ENCODE peak calls at places on chromosomes 12 and 14, in five cellular contexts. A, R, L, B and H are unnamed samples. For H3K4me1, the result is how much of the 10 kb centered on the place peaks cover.

GRCh38 chr14:59969319-59969718 is 49.4 kb downstream of the LRRC9 start:
- DNase-seq in A (no peak), R (no peak), L (peak), B (no peak), H (no peak)

GRCh38 chr14:78633747-78634146 is 463.6 kb downstream of the NRXN3 start:
- DNase-seq in A (no peak), R (no peak), L (no peak), B (no peak), H (no peak)

GRCh38 chr12:95393191-95393790 is 80.7 kb upstream of the METAP2 start:
- DNase-seq in A (no peak), R (no peak), L (no peak), B (no peak), H (no peak)

GRCh38 chr12:4148418-4149056 is 125.0 kb upstream of the CCND2 start:
- DNase-seq in A (peak), R (peak), L (no peak), B (no peak), H (peak)

GRCh38 chr12:68958337-68958736 is 25.4 kb upstream of the CPM start:
- DNase-seq in A (no peak), R (no peak), L (no peak), B (no peak), H (no peak)

GRCh38 chr12:22684526-22685118 is 59.7 kb downstream of the ETNK1 start:
- DNase-seq in A (no peak), R (no peak), L (peak), B (peak), H (no peak)

GRCh38 chr14:104267895-104268294 is 129.5 kb downstream of the KIF26A start:
- DNase-seq in A (peak), R (peak), L (no peak), B (peak), H (no peak)

GRCh38 chr12:67456281-67456918 is 187.2 kb downstream of the CAND1 start:
- DNase-seq in A (no peak), R (no peak), L (peak), B (peak), H (peak)

GRCh38 chr14:24094839-24095195 is 706 bp downstream of the PCK2 start:
- DNase-seq in A (peak), R (no peak), L (no peak), B (no peak), H (no peak)

GRCh38 chr12:76242813-76243540 is 105.2 kb downstream of the BBS10 start:
- DNase-seq in A (no peak), R (no peak), L (peak), B (peak), H (no peak)

GRCh38 chr12:57842342-57843294 is 3.9 kb downstream of the CTDSP2 start:
- DNase-seq in A (no peak), R (no peak), L (no peak), B (peak), H (no peak)

GRCh38 chr12:27969011-27969900 is 3.3 kb downstream of the PTHLH start:
- DNase-seq in A (no peak), R (no peak), L (peak), B (peak), H (peak)

GRCh38 chr12:100473716-100474150 is at the start of gene NR1H4:
- DNase-seq in A (peak), R (no peak), L (peak), B (peak), H (no peak)

GRCh38 chr12:89450922-89451321 is 73.7 kb downstream of the GALNT4 start:
- DNase-seq in A (no peak), R (no peak), L (peak), B (peak), H (no peak)

GRCh38 chr12:132414634-132415340 is 75.2 kb upstream of the FBRSL1 start:
- DNase-seq in A (peak), R (peak), L (peak), B (peak), H (peak)

GRCh38 chr12:106154781-106155273 is 16.1 kb upstream of the NUAK1 start:
- DNase-seq in A (no peak), R (no peak), L (no peak), B (no peak), H (no peak)

GRCh38 chr14:54493293-54493692 is 4.5 kb upstream of the GMFB start:
- DNase-seq in A (no peak), R (no peak), L (no peak), B (no peak), H (no peak)

DNA sequence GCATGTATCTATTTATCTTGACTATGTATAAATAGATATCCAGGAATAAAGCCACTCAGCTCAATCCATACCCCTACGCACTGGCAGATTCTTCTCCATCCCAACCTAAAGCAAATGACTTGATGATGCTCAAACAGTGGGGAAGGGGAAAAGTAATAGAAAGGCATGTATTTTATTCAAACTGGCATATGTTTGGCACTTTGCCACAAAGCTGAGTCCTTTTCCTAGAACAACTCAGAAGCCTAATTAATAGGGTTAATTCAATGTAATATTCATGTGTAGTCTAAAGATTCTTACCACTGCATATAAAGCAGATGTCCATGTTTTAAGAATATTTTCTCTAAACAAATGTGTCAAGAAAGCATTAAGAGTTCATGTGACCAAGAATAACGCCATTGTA is 233.8 kb downstream of the MED13L start:
- DNase-seq in A (no peak), R (no peak), L (no peak), B (no peak), H (no peak)
- H3K4me1 ChIP-seq in A (under half), R (under half), L (under half), B (under half), H (under half)

GRCh38 chr12:49823350-49823749 is 4.9 kb downstream of the NCKAP5L start:
- DNase-seq in A (no peak), R (no peak), L (no peak), B (no peak), H (no peak)

GRCh38 chr12:49823951-49824350 is 4.3 kb downstream of the NCKAP5L start:
- DNase-seq in A (no peak), R (no peak), L (no peak), B (no peak), H (no peak)

GRCh38 chr12:49824416-49824815 is 3.8 kb downstream of the NCKAP5L start:
- DNase-seq in A (no peak), R (no peak), L (no peak), B (no peak), H (no peak)

GRCh38 chr12:49819786-49820185 is 8.4 kb downstream of the NCKAP5L start:
- DNase-seq in A (no peak), R (no peak), L (no peak), B (peak), H (no peak)

DNA sequence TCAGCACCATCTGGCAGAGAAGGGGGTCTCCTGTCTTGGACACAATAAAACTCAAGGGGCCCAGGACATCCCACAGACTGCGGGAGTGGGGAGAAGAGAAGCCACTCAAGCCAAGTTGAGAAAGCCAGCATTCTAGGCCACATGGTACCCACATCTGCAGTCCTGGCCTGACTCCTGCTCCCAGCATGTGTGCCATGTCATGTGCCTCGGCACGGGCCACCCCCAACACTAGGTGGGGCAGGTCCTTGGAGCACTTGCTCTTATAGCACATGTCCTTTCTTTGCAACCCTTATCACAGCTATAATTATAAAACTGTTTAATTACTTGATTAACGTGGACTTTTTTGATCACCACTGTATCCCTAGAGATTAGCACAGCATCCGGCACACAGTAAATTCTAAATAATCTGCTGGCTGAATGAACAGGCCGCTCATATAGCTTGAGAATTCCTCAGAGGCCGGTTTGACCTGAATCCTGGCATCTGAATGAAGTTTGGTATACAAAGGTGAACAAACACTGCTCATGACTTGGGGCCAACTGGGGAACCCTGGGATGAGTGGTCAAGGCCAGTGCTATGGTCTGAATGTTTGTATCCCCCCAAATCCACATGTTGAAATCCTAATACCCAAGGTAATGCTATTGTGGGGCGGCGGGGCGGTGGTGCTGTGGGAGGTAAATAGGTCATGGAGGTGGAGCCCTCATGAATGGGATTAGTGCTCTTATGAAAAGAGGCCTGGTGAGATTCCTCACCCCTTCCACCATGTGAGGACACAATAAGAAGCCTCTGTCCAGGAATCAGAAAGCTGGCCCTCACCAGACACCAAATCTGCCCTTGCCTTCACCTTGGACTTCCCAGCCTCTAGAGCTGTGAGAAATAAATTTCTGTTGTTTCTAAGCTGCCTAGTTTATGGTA is 6.6 kb downstream of the NCKAP5L start:
- DNase-seq in A (no peak), R (no peak), L (no peak), B (no peak), H (no peak)
- H3K4me1 ChIP-seq in A (under half), R (under half), L (under half), B (under half), H (under half)

GRCh38 chr12:53989227-53990113 is 4.5 kb downstream of the HOXC10 start:
- DNase-seq in A (no peak), R (no peak), L (no peak), B (peak), H (peak)
- H3K4me1 ChIP-seq in A (under half), R (under half), L (under half), B (under half), H (under half)

GRCh38 chr14:21100931-21101330 is at the start of gene TMEM253:
- DNase-seq in A (peak), R (no peak), L (no peak), B (no peak), H (no peak)

GRCh38 chr14:21098134-21098891 is at the start of gene ZNF219:
- DNase-seq in A (peak), R (peak), L (peak), B (peak), H (peak)

GRCh38 chr14:21097616-21098133 is 780 bp downstream of the ZNF219 start:
- DNase-seq in A (peak), R (peak), L (no peak), B (no peak), H (peak)

GRCh38 chr14:21099596-21099985 is 1.1 kb upstream of the ZNF219 start:
- DNase-seq in A (no peak), R (no peak), L (no peak), B (no peak), H (no peak)

DNA sequence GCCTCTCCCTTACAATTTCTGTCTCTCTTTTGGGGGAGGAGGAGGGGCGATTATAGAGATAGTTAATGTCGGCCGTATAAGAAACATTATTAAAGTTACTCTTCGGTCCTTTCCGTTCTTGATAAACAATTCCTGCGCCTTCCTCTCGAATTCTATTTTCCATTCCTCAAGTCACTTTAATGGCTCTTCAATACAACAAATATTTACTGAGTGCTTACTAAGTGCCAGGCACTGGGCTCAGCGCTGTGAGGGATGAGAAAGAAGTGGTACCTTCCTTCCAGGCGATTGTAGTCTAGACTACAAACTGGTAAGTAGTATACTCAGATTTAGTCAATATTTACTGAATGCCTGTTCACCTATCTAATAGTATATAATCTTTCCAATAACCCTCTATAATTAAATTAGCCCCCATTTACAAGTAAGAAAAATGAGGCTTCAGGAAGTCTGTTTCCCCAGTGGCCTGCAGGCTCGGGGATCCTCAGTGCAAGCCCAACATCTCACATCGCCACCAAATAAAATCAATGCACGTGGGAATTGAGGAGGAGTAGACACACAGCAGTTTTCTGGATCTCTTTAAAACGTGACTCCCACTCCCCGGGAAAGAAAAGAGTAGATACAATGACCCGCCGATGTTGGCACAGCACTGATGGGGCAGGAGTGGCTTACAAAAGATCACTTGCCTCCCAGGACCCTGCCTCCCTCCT is 589 bp upstream of the ZNF219 start:
- DNase-seq in A (no peak), R (no peak), L (no peak), B (no peak), H (no peak)
- H3K4me1 ChIP-seq in A (under half), R (under half), L (under half), B (under half), H (under half)